ENCODE peak calls at places on chromosomes 3 and 15, in eight cellular contexts. Z, F, J, E, P, K, G and A are unnamed samples.

GRCh38 chr15:95520511-95520910 is 810.0 kb upstream of the NR2F2 start:
- DNase-seq in K (no peak), Z (no peak), G (no peak), E (no peak), F (no peak), J (peak; percentile 77), P (no peak), A (no peak)

GRCh38 chr3:39067286-39067685 is 15.5 kb downstream of the WDR48 start:
- DNase-seq in Z (no peak), P (no peak), G (no peak), J (no peak), F (no peak), K (no peak), E (no peak), A (no peak)

GRCh38 chr15:51281368-51281967 is 56.9 kb downstream of the CYP19A1 start:
- DNase-seq in J (peak; percentile 65), Z (no peak), K (peak; percentile 44), F (peak; percentile 64), E (peak; percentile 28), G (peak; percentile 69), P (peak; percentile 68), A (peak; percentile 67)

GRCh38 chr3:177312491-177312890 is 115.2 kb upstream of the TBL1XR1 start:
- DNase-seq in Z (no peak), K (no peak), F (no peak), P (no peak), G (no peak), J (no peak), E (no peak), A (no peak)

GRCh38 chr3:36648241-36649034 is 115.9 kb downstream of the DCLK3 start:
- DNase-seq in F (no peak), K (no peak), G (no peak), E (no peak), P (no peak), J (no peak), Z (no peak), A (no peak)

GRCh38 chr15:25811481-25811906 is 51.6 kb downstream of the ATP10A start:
- DNase-seq in G (no peak), E (no peak), P (peak; percentile 20), J (no peak), F (no peak), Z (no peak), K (no peak), A (no peak)

GRCh38 chr15:38680780-38681179 is 116.2 kb upstream of the RASGRP1 start:
- DNase-seq in Z (no peak), G (no peak), E (no peak), K (no peak), F (no peak), J (no peak), P (no peak), A (no peak)

GRCh38 chr15:57437564-57437963 is 61.3 kb downstream of the CGNL1 start:
- DNase-seq in J (no peak), Z (no peak), K (no peak), P (no peak), E (no peak), F (no peak), G (no peak), A (no peak)

GRCh38 chr3:138412821-138413531 is 21.4 kb upstream of the ESYT3 start:
- DNase-seq in J (no peak), K (no peak), P (no peak), Z (no peak), F (no peak), G (no peak), E (no peak), A (no peak)

GRCh38 chr15:45795487-45796069 is 160.7 kb downstream of the SQOR start:
- DNase-seq in E (no peak), G (peak; percentile 54), J (peak; percentile 78), Z (no peak), K (peak; percentile 52), P (no peak), F (peak; percentile 31), A (no peak)

GRCh38 chr3:82163907-82164520 is 402.6 kb upstream of the GBE1 start:
- DNase-seq in Z (no peak), J (peak; percentile 7), K (no peak), G (no peak), P (no peak), E (no peak), F (no peak), A (no peak)

GRCh38 chr3:50390523-50391177 is 31.3 kb upstream of the TMEM115 start:
- DNase-seq in F (peak; percentile 77), G (peak; percentile 68), Z (no peak), J (peak; percentile 40), E (no peak), K (no peak), P (peak; percentile 32), A (no peak)

GRCh38 chr15:77514635-77515421 is 94.1 kb downstream of the HMG20A start:
- DNase-seq in E (no peak), K (no peak), F (no peak), J (no peak), G (no peak), Z (no peak), P (no peak), A (no peak)

GRCh38 chr3:129399895-129400357 is 28.5 kb downstream of the EFCAB12 start:
- DNase-seq in P (no peak), G (peak; percentile 23), Z (no peak), J (no peak), K (no peak), E (no peak), F (no peak), A (no peak)
- TF ChIP-seq POLR2A in P (no peak), G (peak; percentile 79), Z (peak; percentile 12), J (peak; percentile 37), K (peak; percentile 71), E (peak; percentile 15), F (no peak), A (no peak)

DNA sequence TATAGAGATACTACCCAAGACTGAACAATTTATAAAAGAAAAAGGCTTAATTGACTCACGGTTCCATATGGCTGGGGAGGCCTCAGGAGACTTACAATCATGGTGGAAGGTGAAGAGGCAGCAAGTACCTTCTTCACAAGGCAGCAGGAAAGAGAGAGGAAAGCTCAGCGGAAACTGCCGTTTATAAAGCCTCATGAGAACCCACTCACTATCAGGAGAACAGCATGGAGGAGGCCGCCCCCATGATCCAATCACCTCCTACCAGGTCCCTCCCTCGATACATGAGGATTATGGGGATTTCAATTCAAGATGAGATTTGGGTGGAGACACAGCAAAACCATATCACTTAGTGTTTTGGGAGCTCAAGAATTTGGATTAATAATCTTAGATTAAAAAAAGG is 240.2 kb downstream of the UACA start:
- DNase-seq in G (no peak), Z (no peak), P (no peak), F (no peak), E (no peak), K (no peak), J (no peak), A (no peak)
- H3K27me3 ChIP-seq in G (no peaks in the 10 kb centered on the region), Z (peaks cover 11% of the 10 kb centered on the region), P (peaks cover 3% of the 10 kb centered on the region), F (peaks cover 4% of the 10 kb centered on the region), E (no peaks in the 10 kb centered on the region), K (peaks cover 4% of the 10 kb centered on the region), J (peaks cover 8% of the 10 kb centered on the region), A (no peaks in the 10 kb centered on the region)

GRCh38 chr3:11712646-11713045 is 68.9 kb upstream of the VGLL4 start:
- DNase-seq in J (no peak), Z (no peak), K (no peak), P (no peak), G (no peak), E (no peak), F (no peak), A (no peak)
- TF ChIP-seq POLR2A in J (no peak), Z (no peak), K (no peak), P (no peak), G (no peak), E (no peak), F (no peak), A (no peak)

GRCh38 chr15:69860316-69860715 is 237.4 kb downstream of the TLE3 start:
- DNase-seq in J (no peak), E (no peak), G (no peak), P (no peak), Z (no peak), K (no peak), F (no peak), A (no peak)
- H3K27me3 ChIP-seq in J (no peaks in the 10 kb centered on the region), E (no peaks in the 10 kb centered on the region), G (no peaks in the 10 kb centered on the region), P (no peaks in the 10 kb centered on the region), Z (peaks cover 16% of the 10 kb centered on the region), K (peaks cover 4% of the 10 kb centered on the region), F (peaks cover 5% of the 10 kb centered on the region), A (no peaks in the 10 kb centered on the region)

DNA sequence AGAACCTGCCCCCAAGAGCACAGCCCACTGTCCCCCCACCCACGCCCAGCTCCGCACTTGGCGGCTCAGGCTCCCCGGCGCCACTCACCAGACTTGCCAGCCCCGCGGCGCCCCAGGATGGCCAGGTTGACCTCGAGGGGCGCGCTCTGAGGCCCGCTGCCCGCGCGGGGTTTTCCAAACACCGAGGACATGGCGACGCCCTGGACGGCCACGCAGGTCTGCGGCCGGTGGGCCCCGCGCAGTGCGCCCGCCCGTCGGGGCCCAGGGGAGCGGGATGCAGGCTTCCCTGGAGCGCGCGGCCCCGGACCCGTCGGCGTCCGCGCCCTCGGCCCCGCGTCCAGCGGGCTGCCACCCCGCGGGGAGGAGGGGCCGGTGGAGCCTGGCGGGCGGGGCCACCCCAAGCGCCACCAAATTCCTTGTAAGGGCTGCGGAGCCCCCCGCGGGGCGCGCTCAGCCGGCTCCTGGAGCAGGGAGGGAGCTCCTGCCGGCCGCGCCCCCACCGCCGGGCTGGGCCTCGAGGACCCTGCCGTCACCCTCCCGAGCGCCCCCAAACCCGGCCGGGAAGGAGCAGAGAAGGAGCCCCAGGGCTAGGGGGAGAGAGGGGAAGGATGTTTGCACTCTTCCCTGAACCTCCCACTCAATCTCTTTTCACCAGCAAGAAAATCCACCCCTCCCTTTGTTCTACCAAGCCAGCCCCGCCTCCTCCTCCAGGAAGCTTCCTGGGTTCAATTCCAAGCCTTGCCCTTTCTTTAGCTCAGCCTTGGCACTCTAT is at the start of gene RASL12:
- DNase-seq in G (no peak), J (no peak), K (no peak), Z (no peak), E (peak; percentile 56), F (no peak), P (no peak), A (no peak)
- TF ChIP-seq POLR2A in G (no peak), J (no peak), K (no peak), Z (no peak), E (peak; percentile 26), F (no peak), P (no peak), A (no peak)

GRCh38 chr15:40932146-40932545 is 3.0 kb downstream of the DLL4 start:
- DNase-seq in J (no peak), E (no peak), Z (no peak), P (peak; percentile 49), G (no peak), F (no peak), K (no peak), A (no peak)

GRCh38 chr15:40928975-40929729 is at the start of gene DLL4:
- DNase-seq in G (peak; percentile 38), F (peak; percentile 74), J (peak; percentile 94), E (no peak), K (peak; percentile 54), Z (no peak), P (peak; percentile 86), A (peak; percentile 12)

GRCh38 chr15:40929730-40930429 is 740 bp downstream of the DLL4 start:
- DNase-seq in E (no peak), J (peak; percentile 66), K (no peak), P (peak; percentile 62), F (peak; percentile 63), G (peak; percentile 45), Z (no peak), A (peak; percentile 14)

GRCh38 chr15:40931300-40932142 is 2.4 kb downstream of the DLL4 start:
- DNase-seq in K (no peak), E (no peak), G (no peak), Z (no peak), F (no peak), J (no peak), P (no peak), A (no peak)

GRCh38 chr15:40930430-40931299 is 1.5 kb downstream of the DLL4 start:
- DNase-seq in G (no peak), Z (no peak), K (peak; percentile 47), F (no peak), J (peak; percentile 97), P (peak; percentile 54), E (peak; percentile 53), A (no peak)
- H3K27me3 ChIP-seq in G (peaks cover 35% of the 10 kb centered on the region), Z (peaks cover 92% of the 10 kb centered on the region), K (peaks cover 9% of the 10 kb centered on the region), F (peaks cover 75% of the 10 kb centered on the region), J (peaks cover 21% of the 10 kb centered on the region), P (peaks cover 6% of the 10 kb centered on the region), E (peaks cover 4% of the 10 kb centered on the region), A (peaks cover 74% of the 10 kb centered on the region)